ENCODE peak calls at places on chromosomes 5 and 9, in six cellular contexts. One of them, this sample, is unnamed.

GRCh38 chr5:132427285-132428146 is 58.0 kb downstream of the SLC22A5 start:
- DNase-seq in CD8-positive, alpha-beta memory T cell: peak; percentile 81
- DNase-seq in psoas muscle: no peak
- DNase-seq in RWPE1: no peak
- DNase-seq in upper lobe of right lung: peak; percentile 76
- DNase-seq in adrenal gland: peak; percentile 34
- DNase-seq in this sample: peak; percentile 58

GRCh38 chr5:6785161-6785860 is 72.1 kb downstream of the TENT4A start:
- DNase-seq in CD8-positive, alpha-beta memory T cell: no peak
- DNase-seq in psoas muscle: no peak
- DNase-seq in RWPE1: no peak
- DNase-seq in upper lobe of right lung: no peak
- DNase-seq in adrenal gland: no peak
- DNase-seq in this sample: no peak

GRCh38 chr5:31626156-31626555 is 12.8 kb upstream of the PDZD2 start:
- DNase-seq in CD8-positive, alpha-beta memory T cell: no peak
- DNase-seq in psoas muscle: no peak
- DNase-seq in RWPE1: no peak
- DNase-seq in upper lobe of right lung: no peak
- DNase-seq in adrenal gland: no peak
- DNase-seq in this sample: no peak

GRCh38 chr5:35884789-35885172 is 28.1 kb downstream of the IL7R start:
- DNase-seq in CD8-positive, alpha-beta memory T cell: no peak
- DNase-seq in psoas muscle: no peak
- DNase-seq in RWPE1: no peak
- DNase-seq in upper lobe of right lung: no peak
- DNase-seq in adrenal gland: no peak
- DNase-seq in this sample: no peak

GRCh38 chr9:132242621-132243155 is 80.8 kb downstream of the NTNG2 start:
- DNase-seq in CD8-positive, alpha-beta memory T cell: no peak
- DNase-seq in psoas muscle: peak; percentile 57
- DNase-seq in RWPE1: no peak
- DNase-seq in upper lobe of right lung: peak; percentile 68
- DNase-seq in adrenal gland: peak; percentile 35
- DNase-seq in this sample: no peak

GRCh38 chr9:36319183-36319582 is 60.9 kb upstream of the GNE start:
- DNase-seq in CD8-positive, alpha-beta memory T cell: no peak
- DNase-seq in psoas muscle: no peak
- DNase-seq in RWPE1: no peak
- DNase-seq in upper lobe of right lung: no peak
- DNase-seq in adrenal gland: no peak
- DNase-seq in this sample: no peak

GRCh38 chr9:72983056-72983455 is 30.2 kb upstream of the ALDH1A1 start:
- DNase-seq in CD8-positive, alpha-beta memory T cell: no peak
- DNase-seq in psoas muscle: no peak
- DNase-seq in RWPE1: no peak
- DNase-seq in upper lobe of right lung: no peak
- DNase-seq in adrenal gland: no peak
- DNase-seq in this sample: no peak

GRCh38 chr5:8417316-8418048 is 548.5 kb downstream of the MTRR start:
- DNase-seq in CD8-positive, alpha-beta memory T cell: no peak
- DNase-seq in psoas muscle: no peak
- DNase-seq in RWPE1: no peak
- DNase-seq in upper lobe of right lung: no peak
- DNase-seq in adrenal gland: no peak
- DNase-seq in this sample: no peak

GRCh38 chr9:20662156-20662555 is 21.9 kb upstream of the FOCAD start:
- DNase-seq in CD8-positive, alpha-beta memory T cell: no peak
- DNase-seq in psoas muscle: no peak
- DNase-seq in RWPE1: no peak
- DNase-seq in upper lobe of right lung: no peak
- DNase-seq in adrenal gland: no peak
- DNase-seq in this sample: no peak

GRCh38 chr5:93601053-93601429 is 18.0 kb downstream of the NR2F1 start:
- DNase-seq in CD8-positive, alpha-beta memory T cell: no peak
- DNase-seq in psoas muscle: no peak
- DNase-seq in RWPE1: no peak
- DNase-seq in upper lobe of right lung: no peak
- DNase-seq in adrenal gland: no peak
- DNase-seq in this sample: no peak

GRCh38 chr9:34558911-34559615 is 30.5 kb downstream of the CNTFR start:
- DNase-seq in CD8-positive, alpha-beta memory T cell: no peak
- DNase-seq in psoas muscle: peak; percentile 92
- DNase-seq in RWPE1: peak; percentile 22
- DNase-seq in upper lobe of right lung: no peak
- DNase-seq in adrenal gland: no peak
- DNase-seq in this sample: no peak

GRCh38 chr5:38060354-38060753 is 198.0 kb upstream of the EGFLAM start:
- DNase-seq in CD8-positive, alpha-beta memory T cell: no peak
- DNase-seq in psoas muscle: no peak
- DNase-seq in RWPE1: peak; percentile 26
- DNase-seq in upper lobe of right lung: no peak
- DNase-seq in adrenal gland: peak; percentile 18
- DNase-seq in this sample: no peak

GRCh38 chr9:131382850-131383729 is 10.8 kb upstream of the PRRC2B start:
- DNase-seq in CD8-positive, alpha-beta memory T cell: no peak
- DNase-seq in psoas muscle: peak; percentile 76
- DNase-seq in RWPE1: peak; percentile 92
- DNase-seq in upper lobe of right lung: no peak
- DNase-seq in adrenal gland: peak; percentile 83
- DNase-seq in this sample: no peak

GRCh38 chr5:31854181-31854624 is 215.3 kb downstream of the PDZD2 start:
- DNase-seq in CD8-positive, alpha-beta memory T cell: no peak
- DNase-seq in psoas muscle: no peak
- DNase-seq in RWPE1: peak; percentile 82
- DNase-seq in upper lobe of right lung: peak; percentile 71
- DNase-seq in adrenal gland: peak; percentile 23
- DNase-seq in this sample: no peak

GRCh38 chr5:1152771-1153282 is 41.0 kb upstream of the SLC12A7 start:
- DNase-seq in CD8-positive, alpha-beta memory T cell: no peak
- DNase-seq in psoas muscle: no peak
- DNase-seq in RWPE1: no peak
- DNase-seq in upper lobe of right lung: no peak
- DNase-seq in adrenal gland: no peak
- DNase-seq in this sample: no peak

GRCh38 chr9:28779240-28779639 is 1206.0 kb upstream of the C9orf72 start:
- DNase-seq in CD8-positive, alpha-beta memory T cell: no peak
- DNase-seq in psoas muscle: no peak
- DNase-seq in RWPE1: peak; percentile 34
- DNase-seq in upper lobe of right lung: no peak
- DNase-seq in adrenal gland: no peak
- DNase-seq in this sample: no peak

GRCh38 chr5:131987251-131987650 is 24.2 kb downstream of the ACSL6 start:
- DNase-seq in CD8-positive, alpha-beta memory T cell: no peak
- DNase-seq in psoas muscle: no peak
- DNase-seq in RWPE1: no peak
- DNase-seq in upper lobe of right lung: no peak
- DNase-seq in adrenal gland: no peak
- DNase-seq in this sample: no peak

GRCh38 chr5:14364576-14365472 is 216.8 kb upstream of the OTULINL start:
- DNase-seq in CD8-positive, alpha-beta memory T cell: no peak
- DNase-seq in psoas muscle: no peak
- DNase-seq in RWPE1: peak; percentile 15
- DNase-seq in upper lobe of right lung: no peak
- DNase-seq in adrenal gland: no peak
- DNase-seq in this sample: no peak

GRCh38 chr5:159244163-159244562 is 18.9 kb upstream of the UBLCP1 start:
- DNase-seq in CD8-positive, alpha-beta memory T cell: no peak
- DNase-seq in psoas muscle: no peak
- DNase-seq in RWPE1: no peak
- DNase-seq in upper lobe of right lung: no peak
- DNase-seq in adrenal gland: no peak
- DNase-seq in this sample: no peak

GRCh38 chr9:107389617-107390071 is 99.9 kb downstream of the KLF4 start:
- DNase-seq in CD8-positive, alpha-beta memory T cell: no peak
- DNase-seq in psoas muscle: peak; percentile 78
- DNase-seq in RWPE1: peak; percentile 96
- DNase-seq in upper lobe of right lung: peak; percentile 78
- DNase-seq in adrenal gland: peak; percentile 55
- DNase-seq in this sample: no peak

GRCh38 chr5:128632264-128632663 is 94.2 kb upstream of the FBN2 start:
- DNase-seq in CD8-positive, alpha-beta memory T cell: no peak
- DNase-seq in psoas muscle: no peak
- DNase-seq in RWPE1: peak; percentile 35
- DNase-seq in upper lobe of right lung: no peak
- DNase-seq in adrenal gland: no peak
- DNase-seq in this sample: peak; percentile 10

GRCh38 chr5:139391570-139392323 is 2.0 kb upstream of the MZB1 start:
- DNase-seq in CD8-positive, alpha-beta memory T cell: no peak
- DNase-seq in psoas muscle: peak; percentile 56
- DNase-seq in RWPE1: peak; percentile 89
- DNase-seq in upper lobe of right lung: no peak
- DNase-seq in adrenal gland: no peak
- DNase-seq in this sample: no peak

GRCh38 chr5:147448766-147449165 is 61.1 kb downstream of the DPYSL3 start:
- DNase-seq in CD8-positive, alpha-beta memory T cell: no peak
- DNase-seq in psoas muscle: no peak
- DNase-seq in RWPE1: no peak
- DNase-seq in upper lobe of right lung: no peak
- DNase-seq in adrenal gland: no peak
- DNase-seq in this sample: no peak

GRCh38 chr5:147445093-147445492 is 64.8 kb downstream of the DPYSL3 start:
- DNase-seq in CD8-positive, alpha-beta memory T cell: no peak
- DNase-seq in psoas muscle: no peak
- DNase-seq in RWPE1: no peak
- DNase-seq in upper lobe of right lung: no peak
- DNase-seq in adrenal gland: no peak
- DNase-seq in this sample: no peak

GRCh38 chr5:147446528-147446927 is 63.3 kb downstream of the DPYSL3 start:
- DNase-seq in CD8-positive, alpha-beta memory T cell: no peak
- DNase-seq in psoas muscle: no peak
- DNase-seq in RWPE1: no peak
- DNase-seq in upper lobe of right lung: no peak
- DNase-seq in adrenal gland: no peak
- DNase-seq in this sample: no peak

GRCh38 chr5:147442134-147442726 is 67.6 kb downstream of the DPYSL3 start:
- DNase-seq in CD8-positive, alpha-beta memory T cell: no peak
- DNase-seq in psoas muscle: no peak
- DNase-seq in RWPE1: no peak
- DNase-seq in upper lobe of right lung: no peak
- DNase-seq in adrenal gland: no peak
- DNase-seq in this sample: no peak

DNA sequence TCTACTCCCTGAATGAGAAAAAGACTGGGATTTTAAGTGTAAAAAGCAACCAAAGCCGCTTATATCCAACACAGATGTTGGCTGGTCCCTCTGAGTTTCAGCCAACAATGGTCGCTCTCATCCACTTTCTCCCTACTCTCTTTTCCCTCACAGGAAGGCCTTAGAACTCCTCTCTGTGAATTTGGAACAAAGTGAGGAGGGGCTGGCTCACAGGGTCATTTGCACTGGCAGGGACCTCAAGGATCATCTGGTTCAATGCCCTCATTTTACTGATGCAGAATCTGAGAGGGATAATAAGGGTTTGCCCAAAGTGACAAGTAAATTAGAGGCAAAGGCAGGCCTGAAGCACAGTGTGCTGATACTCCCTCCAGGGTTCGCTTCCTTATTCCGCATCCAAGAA is 63.9 kb downstream of the DPYSL3 start:
- DNase-seq in CD8-positive, alpha-beta memory T cell: no peak
- DNase-seq in psoas muscle: no peak
- DNase-seq in RWPE1: no peak
- DNase-seq in upper lobe of right lung: no peak
- DNase-seq in adrenal gland: no peak
- DNase-seq in this sample: no peak
- H3K27ac ChIP-seq in CD8-positive, alpha-beta memory T cell: no peak overlapping the region
- H3K27ac ChIP-seq in psoas muscle: peak overlapping the region; percentile 17
- H3K27ac ChIP-seq in RWPE1: no peak overlapping the region
- H3K27ac ChIP-seq in upper lobe of right lung: peak overlapping the region; percentile 1
- H3K27ac ChIP-seq in adrenal gland: no peak overlapping the region
- H3K27ac ChIP-seq in this sample: no peak overlapping the region

DNA sequence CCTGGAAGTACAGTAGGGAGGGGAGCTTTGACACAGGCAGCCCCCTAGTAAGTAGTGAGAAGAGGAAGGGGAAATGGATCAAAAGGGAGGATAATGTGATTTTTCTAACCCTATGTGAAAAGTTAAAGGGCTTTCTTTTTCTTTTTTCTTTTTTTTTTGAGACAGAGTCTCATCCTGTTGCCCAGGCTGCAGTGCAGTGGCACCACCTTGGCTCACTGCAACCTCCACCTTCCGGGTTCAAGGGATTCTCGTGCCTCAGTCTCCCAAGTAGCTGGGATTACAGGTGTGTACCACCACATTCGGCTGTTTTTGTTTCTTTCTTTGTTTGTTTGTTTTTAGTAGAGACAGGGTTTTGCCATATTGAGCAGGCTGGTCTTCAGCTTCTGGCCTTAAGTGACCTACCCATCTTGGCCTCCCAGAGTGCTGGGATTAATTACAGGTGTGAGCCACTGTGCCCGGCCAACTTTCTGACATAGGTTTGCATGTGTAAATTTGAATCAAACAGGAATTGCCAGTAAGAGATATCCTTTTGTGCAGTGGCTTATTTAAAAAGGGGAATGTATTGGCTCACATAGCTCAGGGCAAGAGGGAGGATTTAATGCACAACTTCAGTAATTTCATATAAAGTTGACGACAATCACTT is 13.4 kb upstream of the PRDM6 start:
- DNase-seq in CD8-positive, alpha-beta memory T cell: no peak
- DNase-seq in psoas muscle: no peak
- DNase-seq in RWPE1: no peak
- DNase-seq in upper lobe of right lung: no peak
- DNase-seq in adrenal gland: no peak
- DNase-seq in this sample: no peak
- H3K27ac ChIP-seq in CD8-positive, alpha-beta memory T cell: no peak overlapping the region
- H3K27ac ChIP-seq in psoas muscle: no peak overlapping the region
- H3K27ac ChIP-seq in RWPE1: no peak overlapping the region
- H3K27ac ChIP-seq in upper lobe of right lung: no peak overlapping the region
- H3K27ac ChIP-seq in adrenal gland: no peak overlapping the region
- H3K27ac ChIP-seq in this sample: no peak overlapping the region

DNA sequence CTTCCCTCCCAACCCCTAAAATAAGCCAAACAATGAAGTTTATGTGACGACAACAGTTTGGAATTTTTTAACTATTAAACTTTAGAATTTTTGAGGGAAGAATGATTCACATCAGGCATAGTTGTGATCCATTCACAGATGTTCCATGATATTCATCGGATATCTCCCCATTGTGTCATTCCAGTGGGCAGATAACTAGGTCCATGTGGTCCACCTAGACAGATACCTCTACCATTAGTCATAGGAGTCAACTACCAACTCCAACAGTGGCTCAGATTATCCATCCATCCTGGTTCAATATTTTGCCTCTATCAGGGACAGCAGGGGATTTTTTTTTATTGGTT is 283.0 kb downstream of the ADAMTS6 start:
- DNase-seq in CD8-positive, alpha-beta memory T cell: no peak
- DNase-seq in psoas muscle: no peak
- DNase-seq in RWPE1: peak; percentile 97
- DNase-seq in upper lobe of right lung: no peak
- DNase-seq in adrenal gland: no peak
- DNase-seq in this sample: no peak
- H3K27ac ChIP-seq in CD8-positive, alpha-beta memory T cell: no peak overlapping the region
- H3K27ac ChIP-seq in psoas muscle: no peak overlapping the region
- H3K27ac ChIP-seq in RWPE1: no peak overlapping the region
- H3K27ac ChIP-seq in upper lobe of right lung: no peak overlapping the region
- H3K27ac ChIP-seq in adrenal gland: no peak overlapping the region
- H3K27ac ChIP-seq in this sample: no peak overlapping the region

DNA sequence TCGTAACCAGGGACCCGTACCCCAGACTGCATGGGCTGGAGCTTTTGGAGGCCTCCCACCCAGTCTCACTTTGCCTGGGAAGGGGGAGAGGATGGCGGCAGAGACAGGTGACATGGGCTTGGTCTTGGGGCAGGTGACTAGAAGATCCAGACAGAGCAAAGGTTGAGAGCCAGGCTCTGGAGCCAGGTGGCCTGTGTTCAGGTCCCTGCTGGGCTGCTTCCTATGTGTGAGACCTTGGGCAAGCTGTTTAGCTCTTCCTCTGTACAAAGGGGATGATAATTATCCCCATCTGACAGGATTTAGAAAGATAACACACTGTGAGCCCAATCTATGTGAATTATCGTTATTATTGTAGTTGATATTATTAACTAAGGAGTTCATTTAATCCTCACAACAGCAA is 16.1 kb upstream of the NDST1 start:
- DNase-seq in CD8-positive, alpha-beta memory T cell: no peak
- DNase-seq in psoas muscle: no peak
- DNase-seq in RWPE1: no peak
- DNase-seq in upper lobe of right lung: no peak
- DNase-seq in adrenal gland: no peak
- DNase-seq in this sample: no peak
- H3K27ac ChIP-seq in CD8-positive, alpha-beta memory T cell: no peak overlapping the region
- H3K27ac ChIP-seq in psoas muscle: peak overlapping the region; percentile 53
- H3K27ac ChIP-seq in RWPE1: peak overlapping the region; percentile 95
- H3K27ac ChIP-seq in upper lobe of right lung: peak overlapping the region; percentile 91
- H3K27ac ChIP-seq in adrenal gland: peak overlapping the region; percentile 97
- H3K27ac ChIP-seq in this sample: no peak overlapping the region

This sample was measured in HL-60.